ENCODE peak calls at places on chromosomes 11 and 22, in ten cellular contexts. One of them, this sample, is unnamed.

GRCh38 chr11:128513915-128514681 is 73.3 kb downstream of the ETS1 start:
- DNase-seq in psoas muscle: no peak
- DNase-seq in choroid plexus epithelial cell: peak
- DNase-seq in A549: no peak
- DNase-seq in lower leg skin: no peak
- DNase-seq in A673: no peak
- DNase-seq in MCF 10A: no peak
- DNase-seq in RWPE1: no peak
- DNase-seq in B cell: no peak
- DNase-seq in endothelial cell: no peak
- DNase-seq in this sample: no peak

GRCh38 chr11:17923213-17923612 is 89.6 kb downstream of the SERGEF start:
- DNase-seq in lower leg skin: no peak
- DNase-seq in A549: no peak
- DNase-seq in B cell: no peak
- DNase-seq in endothelial cell: no peak
- DNase-seq in MCF 10A: no peak
- DNase-seq in choroid plexus epithelial cell: peak
- DNase-seq in A673: no peak
- DNase-seq in psoas muscle: no peak
- DNase-seq in RWPE1: no peak
- DNase-seq in this sample: no peak

GRCh38 chr11:61142424-61142823 is 18.8 kb downstream of the VPS37C start:
- DNase-seq in endothelial cell: no peak
- DNase-seq in A673: no peak
- DNase-seq in B cell: no peak
- DNase-seq in psoas muscle: no peak
- DNase-seq in lower leg skin: no peak
- DNase-seq in RWPE1: no peak
- DNase-seq in MCF 10A: no peak
- DNase-seq in choroid plexus epithelial cell: no peak
- DNase-seq in A549: no peak
- DNase-seq in this sample: no peak

GRCh38 chr11:97995874-97996273 is 1024.9 kb upstream of the CNTN5 start:
- DNase-seq in A549: no peak
- DNase-seq in RWPE1: no peak
- DNase-seq in psoas muscle: no peak
- DNase-seq in lower leg skin: no peak
- DNase-seq in A673: no peak
- DNase-seq in endothelial cell: no peak
- DNase-seq in B cell: no peak
- DNase-seq in MCF 10A: no peak
- DNase-seq in choroid plexus epithelial cell: no peak
- DNase-seq in this sample: no peak

GRCh38 chr11:57263351-57263750 is 26.3 kb upstream of the APLNR start:
- DNase-seq in MCF 10A: no peak
- DNase-seq in choroid plexus epithelial cell: no peak
- DNase-seq in RWPE1: no peak
- DNase-seq in A673: no peak
- DNase-seq in lower leg skin: no peak
- DNase-seq in B cell: no peak
- DNase-seq in A549: no peak
- DNase-seq in psoas muscle: no peak
- DNase-seq in endothelial cell: no peak
- DNase-seq in this sample: no peak

GRCh38 chr11:38460901-38461300 is 1862.9 kb upstream of the RAG2 start:
- DNase-seq in psoas muscle: no peak
- DNase-seq in A673: peak
- DNase-seq in A549: no peak
- DNase-seq in B cell: no peak
- DNase-seq in lower leg skin: no peak
- DNase-seq in MCF 10A: peak
- DNase-seq in RWPE1: peak
- DNase-seq in endothelial cell: no peak
- DNase-seq in choroid plexus epithelial cell: peak
- DNase-seq in this sample: no peak

GRCh38 chr22:43202326-43202725 is 15.4 kb upstream of the TTLL12 start:
- DNase-seq in choroid plexus epithelial cell: no peak
- DNase-seq in B cell: no peak
- DNase-seq in RWPE1: no peak
- DNase-seq in lower leg skin: no peak
- DNase-seq in A549: no peak
- DNase-seq in A673: no peak
- DNase-seq in MCF 10A: no peak
- DNase-seq in psoas muscle: no peak
- DNase-seq in endothelial cell: no peak
- DNase-seq in this sample: no peak

GRCh38 chr22:41480397-41480735 is 11.4 kb downstream of the ACO2 start:
- DNase-seq in choroid plexus epithelial cell: peak
- DNase-seq in B cell: no peak
- DNase-seq in A673: no peak
- DNase-seq in lower leg skin: no peak
- DNase-seq in A549: no peak
- DNase-seq in RWPE1: no peak
- DNase-seq in MCF 10A: peak
- DNase-seq in endothelial cell: no peak
- DNase-seq in psoas muscle: no peak
- DNase-seq in this sample: no peak

GRCh38 chr11:41309111-41309522 is 150.3 kb downstream of the LRRC4C start:
- DNase-seq in B cell: no peak
- DNase-seq in endothelial cell: no peak
- DNase-seq in RWPE1: no peak
- DNase-seq in psoas muscle: no peak
- DNase-seq in MCF 10A: no peak
- DNase-seq in A549: no peak
- DNase-seq in lower leg skin: no peak
- DNase-seq in A673: no peak
- DNase-seq in choroid plexus epithelial cell: no peak
- DNase-seq in this sample: no peak

GRCh38 chr11:64284962-64285884 is at the start of gene GPR137:
- DNase-seq in B cell: peak
- DNase-seq in psoas muscle: peak
- DNase-seq in A549: peak
- DNase-seq in MCF 10A: peak
- DNase-seq in lower leg skin: peak
- DNase-seq in endothelial cell: peak
- DNase-seq in RWPE1: peak
- DNase-seq in choroid plexus epithelial cell: peak
- DNase-seq in A673: peak
- DNase-seq in this sample: peak

GRCh38 chr11:14244926-14245325 is 114.1 kb downstream of the RRAS2 start:
- DNase-seq in choroid plexus epithelial cell: no peak
- DNase-seq in endothelial cell: no peak
- DNase-seq in lower leg skin: peak
- DNase-seq in B cell: no peak
- DNase-seq in MCF 10A: no peak
- DNase-seq in psoas muscle: no peak
- DNase-seq in A673: no peak
- DNase-seq in A549: no peak
- DNase-seq in RWPE1: no peak
- DNase-seq in this sample: no peak

DNA sequence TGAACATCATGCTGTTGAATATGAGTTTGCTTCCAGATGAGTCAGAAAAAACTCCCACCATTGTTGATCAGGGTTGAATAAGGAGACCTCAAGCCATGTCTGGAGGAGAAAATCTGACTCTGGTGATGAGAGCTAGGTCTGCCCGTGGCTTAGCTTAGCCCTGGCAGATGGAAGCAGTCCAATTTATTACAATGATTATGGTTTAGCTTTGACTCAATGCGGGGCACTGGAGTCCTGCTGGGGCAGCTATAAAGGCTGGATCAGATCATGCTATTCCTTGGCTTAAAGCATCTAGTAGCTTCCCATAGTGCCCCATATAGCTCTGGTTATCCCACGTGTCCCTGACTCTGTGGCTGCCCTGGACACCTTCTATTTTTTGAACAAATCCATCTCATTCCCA is 506.5 kb downstream of the MN1 start:
- DNase-seq in A549: no peak
- DNase-seq in MCF 10A: no peak
- DNase-seq in B cell: no peak
- DNase-seq in psoas muscle: no peak
- DNase-seq in choroid plexus epithelial cell: no peak
- DNase-seq in endothelial cell: no peak
- DNase-seq in A673: peak
- DNase-seq in RWPE1: no peak
- DNase-seq in lower leg skin: no peak
- DNase-seq in this sample: no peak
- TF ChIP-seq CTCF in A549: no peak
- TF ChIP-seq CTCF in MCF 10A: no peak
- TF ChIP-seq CTCF in B cell: no peak
- TF ChIP-seq CTCF in psoas muscle: no peak
- TF ChIP-seq CTCF in choroid plexus epithelial cell: no peak
- TF ChIP-seq CTCF in endothelial cell: no peak
- TF ChIP-seq CTCF in A673: no peak
- TF ChIP-seq CTCF in RWPE1: no peak
- TF ChIP-seq CTCF in lower leg skin: no peak
- TF ChIP-seq CTCF in this sample: no peak

DNA sequence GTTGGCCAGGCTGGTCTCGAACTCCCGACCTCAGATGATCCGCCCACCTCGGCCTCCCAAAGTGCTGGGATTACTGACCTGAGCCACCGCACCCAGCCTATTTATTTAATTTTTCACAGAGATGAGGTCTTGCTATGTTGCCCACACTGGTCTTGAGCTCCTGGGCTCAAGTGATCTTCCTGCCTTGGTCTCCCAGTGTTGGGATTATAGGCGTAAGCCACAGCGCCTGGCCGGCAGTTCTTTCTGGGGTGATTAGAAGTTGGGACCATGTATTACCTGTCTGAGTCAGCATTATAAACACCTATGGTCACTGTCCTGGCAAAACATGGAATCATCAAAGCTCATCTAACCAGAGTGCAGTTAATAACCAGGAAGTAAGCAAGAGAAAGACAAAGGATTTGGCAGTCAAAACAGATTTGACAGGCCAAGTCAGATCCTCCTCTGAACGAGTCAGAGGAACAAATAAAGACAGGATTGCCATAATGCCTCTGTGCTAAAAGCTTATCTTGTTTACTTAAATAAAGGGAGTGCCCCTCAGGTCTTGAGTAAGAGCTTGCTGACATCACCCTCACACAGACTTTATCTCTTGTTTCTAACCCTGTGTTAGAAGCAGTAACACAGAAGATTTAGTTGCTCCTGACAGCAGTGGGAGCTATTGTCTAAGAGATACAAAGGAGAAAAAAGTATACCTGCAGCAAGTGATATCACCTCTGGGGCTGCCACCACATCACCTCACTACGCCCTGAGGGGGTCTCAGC is 3.7 kb downstream of the SERPIND1 start:
- DNase-seq in lower leg skin: no peak
- DNase-seq in MCF 10A: peak
- DNase-seq in choroid plexus epithelial cell: peak
- DNase-seq in A673: peak
- DNase-seq in B cell: no peak
- DNase-seq in psoas muscle: no peak
- DNase-seq in A549: peak
- DNase-seq in endothelial cell: no peak
- DNase-seq in RWPE1: peak
- DNase-seq in this sample: no peak
- TF ChIP-seq CTCF in lower leg skin: no peak
- TF ChIP-seq CTCF in MCF 10A: no peak
- TF ChIP-seq CTCF in choroid plexus epithelial cell: peak
- TF ChIP-seq CTCF in A673: no peak
- TF ChIP-seq CTCF in B cell: no peak
- TF ChIP-seq CTCF in psoas muscle: no peak
- TF ChIP-seq CTCF in A549: peak
- TF ChIP-seq CTCF in endothelial cell: no peak
- TF ChIP-seq CTCF in RWPE1: no peak
- TF ChIP-seq CTCF in this sample: no peak

GRCh38 chr22:33204408-33204807 is 146.2 kb upstream of the SYN3 start:
- DNase-seq in A549: no peak
- DNase-seq in MCF 10A: no peak
- DNase-seq in choroid plexus epithelial cell: no peak
- DNase-seq in B cell: peak
- DNase-seq in lower leg skin: no peak
- DNase-seq in RWPE1: no peak
- DNase-seq in endothelial cell: no peak
- DNase-seq in psoas muscle: no peak
- DNase-seq in A673: no peak
- DNase-seq in this sample: no peak

GRCh38 chr22:33213383-33214075 is 155.3 kb upstream of the SYN3 start:
- DNase-seq in MCF 10A: no peak
- DNase-seq in A673: no peak
- DNase-seq in choroid plexus epithelial cell: no peak
- DNase-seq in psoas muscle: no peak
- DNase-seq in endothelial cell: no peak
- DNase-seq in B cell: no peak
- DNase-seq in A549: no peak
- DNase-seq in lower leg skin: no peak
- DNase-seq in RWPE1: no peak
- DNase-seq in this sample: no peak

GRCh38 chr22:33210129-33210784 is 152.1 kb upstream of the SYN3 start:
- DNase-seq in A549: peak
- DNase-seq in A673: peak
- DNase-seq in choroid plexus epithelial cell: peak
- DNase-seq in psoas muscle: no peak
- DNase-seq in endothelial cell: peak
- DNase-seq in B cell: peak
- DNase-seq in RWPE1: peak
- DNase-seq in MCF 10A: peak
- DNase-seq in lower leg skin: no peak
- DNase-seq in this sample: peak
- TF ChIP-seq CTCF in A549: peak
- TF ChIP-seq CTCF in A673: peak
- TF ChIP-seq CTCF in choroid plexus epithelial cell: peak
- TF ChIP-seq CTCF in psoas muscle: peak
- TF ChIP-seq CTCF in endothelial cell: peak
- TF ChIP-seq CTCF in B cell: peak
- TF ChIP-seq CTCF in RWPE1: peak
- TF ChIP-seq CTCF in MCF 10A: peak
- TF ChIP-seq CTCF in lower leg skin: no peak
- TF ChIP-seq CTCF in this sample: peak

GRCh38 chr22:48517039-48518030 is 1310.3 kb downstream of the BRD1 start:
- DNase-seq in MCF 10A: no peak
- DNase-seq in A549: peak
- DNase-seq in A673: no peak
- DNase-seq in RWPE1: no peak
- DNase-seq in psoas muscle: no peak
- DNase-seq in B cell: no peak
- DNase-seq in choroid plexus epithelial cell: no peak
- DNase-seq in lower leg skin: no peak
- DNase-seq in endothelial cell: peak
- DNase-seq in this sample: no peak
- TF ChIP-seq CTCF in MCF 10A: no peak
- TF ChIP-seq CTCF in A549: no peak
- TF ChIP-seq CTCF in A673: no peak
- TF ChIP-seq CTCF in RWPE1: no peak
- TF ChIP-seq CTCF in psoas muscle: no peak
- TF ChIP-seq CTCF in B cell: no peak
- TF ChIP-seq CTCF in choroid plexus epithelial cell: no peak
- TF ChIP-seq CTCF in lower leg skin: no peak
- TF ChIP-seq CTCF in endothelial cell: no peak
- TF ChIP-seq CTCF in this sample: no peak

GRCh38 chr11:68200639-68201038 is 12.5 kb downstream of the KMT5B start:
- DNase-seq in psoas muscle: no peak
- DNase-seq in RWPE1: no peak
- DNase-seq in choroid plexus epithelial cell: peak
- DNase-seq in endothelial cell: no peak
- DNase-seq in MCF 10A: peak
- DNase-seq in A673: peak
- DNase-seq in A549: no peak
- DNase-seq in lower leg skin: no peak
- DNase-seq in B cell: no peak
- DNase-seq in this sample: no peak
- TF ChIP-seq CTCF in psoas muscle: no peak
- TF ChIP-seq CTCF in RWPE1: no peak
- TF ChIP-seq CTCF in choroid plexus epithelial cell: no peak
- TF ChIP-seq CTCF in endothelial cell: no peak
- TF ChIP-seq CTCF in MCF 10A: no peak
- TF ChIP-seq CTCF in A673: no peak
- TF ChIP-seq CTCF in A549: no peak
- TF ChIP-seq CTCF in lower leg skin: no peak
- TF ChIP-seq CTCF in B cell: no peak
- TF ChIP-seq CTCF in this sample: no peak

This sample was measured in activated CD8-positive, alpha-beta T cell treated with anti-CD3 and anti-CD28 coated beads for 36 hours.